ENCODE peak calls at places on chromosomes 6 and 20, in five cellular contexts. One of them, this sample, is unnamed.

GRCh38 chr6:132868057-132868456 is 53.7 kb downstream of the RPS12 start:
- DNase-seq in H7: no peak
- DNase-seq in prostate gland: no peak
- DNase-seq in IMR-90: no peak
- DNase-seq in GM23338: no peak
- DNase-seq in this sample: no peak

GRCh38 chr20:41373851-41374567 is 7.4 kb upstream of the EMILIN3 start:
- DNase-seq in prostate gland: no peak
- DNase-seq in IMR-90: no peak
- DNase-seq in H7: no peak
- DNase-seq in GM23338: no peak
- DNase-seq in this sample: no peak

GRCh38 chr6:7727150-7727950 is 1.5 kb downstream of the BMP6 start:
- DNase-seq in GM23338: peak
- DNase-seq in prostate gland: no peak
- DNase-seq in IMR-90: no peak
- DNase-seq in H7: peak
- DNase-seq in this sample: no peak

GRCh38 chr20:3222635-3223600 is 13.6 kb downstream of the ITPA start:
- DNase-seq in GM23338: peak
- DNase-seq in IMR-90: no peak
- DNase-seq in H7: peak
- DNase-seq in prostate gland: peak
- DNase-seq in this sample: no peak

GRCh38 chr6:39664173-39664572 is 61.0 kb downstream of the KIF6 start:
- DNase-seq in GM23338: no peak
- DNase-seq in prostate gland: no peak
- DNase-seq in IMR-90: no peak
- DNase-seq in H7: no peak
- DNase-seq in this sample: no peak

GRCh38 chr20:45405566-45406259 is 2.4 kb upstream of the DBNDD2 start:
- DNase-seq in IMR-90: no peak
- DNase-seq in H7: peak
- DNase-seq in GM23338: peak
- DNase-seq in prostate gland: no peak
- DNase-seq in this sample: peak

GRCh38 chr6:142940487-142940886 is 4.5 kb downstream of the HIVEP2 start:
- DNase-seq in prostate gland: no peak
- DNase-seq in IMR-90: peak
- DNase-seq in GM23338: no peak
- DNase-seq in H7: no peak
- DNase-seq in this sample: no peak

GRCh38 chr20:62929051-62929538 is 2.8 kb upstream of the DIDO1 start:
- DNase-seq in IMR-90: peak
- DNase-seq in prostate gland: peak
- DNase-seq in GM23338: peak
- DNase-seq in H7: peak
- DNase-seq in this sample: peak

GRCh38 chr20:63025534-63026331 is 19.0 kb upstream of the BHLHE23 start:
- DNase-seq in GM23338: peak
- DNase-seq in IMR-90: peak
- DNase-seq in H7: peak
- DNase-seq in prostate gland: no peak
- DNase-seq in this sample: no peak

GRCh38 chr6:135922746-135923145 is 71.2 kb downstream of the PDE7B start:
- DNase-seq in prostate gland: no peak
- DNase-seq in H7: no peak
- DNase-seq in IMR-90: peak
- DNase-seq in GM23338: no peak
- DNase-seq in this sample: no peak
- H3K4me3 ChIP-seq in prostate gland: no peak
- H3K4me3 ChIP-seq in H7: no peak
- H3K4me3 ChIP-seq in IMR-90: no peak
- H3K4me3 ChIP-seq in GM23338: no peak
- H3K4me3 ChIP-seq in this sample: no peak

GRCh38 chr6:27209167-27209566 is 38.3 kb upstream of the PRSS16 start:
- DNase-seq in H7: no peak
- DNase-seq in IMR-90: no peak
- DNase-seq in prostate gland: no peak
- DNase-seq in GM23338: no peak
- DNase-seq in this sample: no peak

GRCh38 chr6:27209659-27210269 is 37.7 kb upstream of the PRSS16 start:
- DNase-seq in IMR-90: peak
- DNase-seq in H7: no peak
- DNase-seq in prostate gland: no peak
- DNase-seq in GM23338: peak
- DNase-seq in this sample: no peak

GRCh38 chr6:27214126-27214601 is 33.3 kb upstream of the PRSS16 start:
- DNase-seq in prostate gland: no peak
- DNase-seq in GM23338: peak
- DNase-seq in H7: no peak
- DNase-seq in IMR-90: no peak
- DNase-seq in this sample: peak

GRCh38 chr6:27216874-27217273 is 30.6 kb upstream of the PRSS16 start:
- DNase-seq in prostate gland: no peak
- DNase-seq in IMR-90: no peak
- DNase-seq in H7: no peak
- DNase-seq in GM23338: no peak
- DNase-seq in this sample: no peak

DNA sequence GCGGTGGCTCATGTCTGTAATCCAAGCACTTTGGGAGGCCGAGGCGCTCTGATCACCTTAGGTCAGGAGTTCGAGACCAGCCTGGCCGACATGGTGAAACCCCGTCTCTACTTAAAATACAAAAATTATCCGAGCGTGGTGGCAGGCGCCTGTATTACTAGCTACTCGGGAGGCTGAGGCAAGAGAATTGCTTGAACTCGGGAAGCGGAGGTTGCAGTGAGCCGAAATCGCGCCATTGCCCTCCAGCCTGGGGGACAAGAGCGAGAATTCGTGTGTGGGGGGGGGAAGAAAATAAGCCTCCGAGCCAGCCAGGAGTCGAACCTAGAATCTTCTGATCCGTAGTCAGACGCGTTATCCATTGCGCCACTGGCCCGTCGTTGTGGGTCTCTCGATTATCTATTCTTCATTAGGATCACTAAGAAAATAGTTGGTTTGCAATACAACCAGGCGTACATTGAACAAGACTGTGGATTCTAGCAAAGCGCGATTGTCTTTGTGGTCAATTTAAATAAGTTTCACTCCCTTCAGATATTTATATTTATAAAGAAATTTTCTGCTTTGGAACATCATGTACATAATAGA is 33.9 kb upstream of the PRSS16 start:
- DNase-seq in GM23338: peak
- DNase-seq in H7: peak
- DNase-seq in IMR-90: peak
- DNase-seq in prostate gland: no peak
- DNase-seq in this sample: peak
- H3K4me3 ChIP-seq in GM23338: peak
- H3K4me3 ChIP-seq in H7: peak
- H3K4me3 ChIP-seq in IMR-90: no peak
- H3K4me3 ChIP-seq in prostate gland: no peak
- H3K4me3 ChIP-seq in this sample: peak

DNA sequence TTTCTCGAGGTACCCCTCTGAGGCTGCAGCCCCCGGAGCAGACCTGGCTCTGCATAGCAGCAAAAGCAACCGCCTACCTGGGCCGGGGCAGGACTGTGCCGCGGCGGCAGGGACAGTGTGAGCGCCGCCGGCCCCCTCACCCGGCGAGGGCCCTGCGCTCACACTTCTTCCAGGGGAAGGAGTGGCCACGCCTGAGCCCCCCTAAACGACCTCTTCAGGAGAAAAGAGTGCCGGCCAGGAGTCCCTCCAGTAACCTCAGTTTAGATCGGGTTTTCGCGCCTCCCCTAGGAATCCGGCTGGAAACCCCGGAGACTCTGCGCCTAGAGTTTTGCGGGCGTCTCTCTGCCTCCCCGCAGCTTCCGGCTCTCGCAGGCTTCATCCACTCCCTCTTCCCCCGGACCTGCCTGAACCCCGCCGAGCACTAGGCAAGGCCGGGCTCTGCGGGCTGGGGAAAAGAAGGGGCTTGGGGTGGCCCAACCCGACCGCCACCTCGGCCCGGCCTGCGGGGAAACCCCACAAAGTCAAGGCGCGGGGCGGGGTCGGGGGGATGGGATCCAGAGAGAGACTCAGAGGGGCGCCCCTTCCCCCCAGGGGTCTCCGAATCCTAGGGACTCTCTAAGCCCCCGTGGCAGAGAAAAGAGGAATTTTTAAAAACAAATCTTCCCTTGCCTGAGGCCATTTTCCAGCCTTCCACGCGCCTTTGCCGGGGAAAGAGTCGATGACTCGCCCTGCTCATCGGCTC is 558 bp downstream of the LINC00237 start:
- DNase-seq in prostate gland: no peak
- DNase-seq in H7: peak
- DNase-seq in IMR-90: no peak
- DNase-seq in GM23338: peak
- DNase-seq in this sample: no peak
- H3K4me3 ChIP-seq in prostate gland: no peak
- H3K4me3 ChIP-seq in H7: peak
- H3K4me3 ChIP-seq in IMR-90: no peak
- H3K4me3 ChIP-seq in GM23338: peak
- H3K4me3 ChIP-seq in this sample: no peak

GRCh38 chr20:38432292-38432691 is 2.8 kb downstream of the SNHG17 start:
- DNase-seq in IMR-90: no peak
- DNase-seq in prostate gland: no peak
- DNase-seq in H7: no peak
- DNase-seq in GM23338: no peak
- DNase-seq in this sample: no peak

GRCh38 chr20:38435555-38435939 is 419 bp upstream of the SNHG17 start:
- DNase-seq in GM23338: no peak
- DNase-seq in H7: no peak
- DNase-seq in IMR-90: peak
- DNase-seq in prostate gland: no peak
- DNase-seq in this sample: no peak

GRCh38 chr20:38434310-38434741 is 802 bp downstream of the SNHG17 start:
- DNase-seq in IMR-90: peak
- DNase-seq in H7: peak
- DNase-seq in prostate gland: no peak
- DNase-seq in GM23338: peak
- DNase-seq in this sample: peak

GRCh38 chr20:38434770-38435554 is at the start of gene SNHG17:
- DNase-seq in prostate gland: peak
- DNase-seq in H7: peak
- DNase-seq in GM23338: peak
- DNase-seq in IMR-90: peak
- DNase-seq in this sample: peak

DNA sequence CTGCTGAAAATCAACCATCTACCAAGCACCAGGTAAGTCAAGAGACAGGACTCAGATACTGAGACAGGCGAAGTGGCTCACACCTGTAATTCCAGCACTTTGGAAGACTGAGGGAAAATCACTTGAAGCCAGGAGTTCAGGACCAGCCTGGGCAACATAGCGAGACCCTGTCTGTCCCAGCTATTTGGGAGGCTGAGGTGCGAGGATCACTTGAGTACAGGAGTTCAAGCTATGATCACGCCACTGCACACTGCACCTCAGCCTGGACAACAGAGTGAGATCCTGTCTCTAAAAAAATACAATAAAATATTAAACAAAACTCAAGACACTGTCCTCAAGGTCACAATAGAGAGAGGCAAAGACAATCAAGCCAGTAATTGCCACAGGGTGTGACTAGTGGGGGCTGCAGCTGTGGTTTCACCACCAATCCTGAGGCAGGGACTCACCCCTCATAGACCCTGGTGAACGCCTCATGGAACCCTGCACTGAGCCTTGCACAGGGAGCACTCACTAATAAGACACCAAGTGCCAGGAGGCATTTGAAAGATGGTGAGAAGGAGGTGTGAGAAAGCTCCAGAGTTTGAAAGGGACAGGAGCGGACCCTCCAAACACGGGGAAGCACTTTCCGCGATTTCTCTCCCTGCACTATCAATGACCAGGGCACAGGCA is 1.7 kb downstream of the SNHG17 start:
- DNase-seq in IMR-90: no peak
- DNase-seq in H7: no peak
- DNase-seq in GM23338: no peak
- DNase-seq in prostate gland: no peak
- DNase-seq in this sample: no peak
- H3K4me3 ChIP-seq in IMR-90: peak
- H3K4me3 ChIP-seq in H7: peak
- H3K4me3 ChIP-seq in GM23338: peak
- H3K4me3 ChIP-seq in prostate gland: no peak
- H3K4me3 ChIP-seq in this sample: peak

GRCh38 chr6:3904518-3904917 is 55.3 kb downstream of the FAM50B start:
- DNase-seq in prostate gland: no peak
- DNase-seq in GM23338: no peak
- DNase-seq in IMR-90: no peak
- DNase-seq in H7: no peak
- DNase-seq in this sample: no peak

GRCh38 chr6:3899970-3900439 is 50.8 kb downstream of the FAM50B start:
- DNase-seq in H7: no peak
- DNase-seq in prostate gland: no peak
- DNase-seq in IMR-90: no peak
- DNase-seq in GM23338: no peak
- DNase-seq in this sample: peak

GRCh38 chr6:3905853-3906190 is 56.6 kb downstream of the FAM50B start:
- DNase-seq in prostate gland: no peak
- DNase-seq in IMR-90: no peak
- DNase-seq in H7: peak
- DNase-seq in GM23338: peak
- DNase-seq in this sample: no peak

GRCh38 chr6:3900744-3901351 is 51.7 kb downstream of the FAM50B start:
- DNase-seq in IMR-90: peak
- DNase-seq in prostate gland: no peak
- DNase-seq in GM23338: no peak
- DNase-seq in H7: no peak
- DNase-seq in this sample: no peak

DNA sequence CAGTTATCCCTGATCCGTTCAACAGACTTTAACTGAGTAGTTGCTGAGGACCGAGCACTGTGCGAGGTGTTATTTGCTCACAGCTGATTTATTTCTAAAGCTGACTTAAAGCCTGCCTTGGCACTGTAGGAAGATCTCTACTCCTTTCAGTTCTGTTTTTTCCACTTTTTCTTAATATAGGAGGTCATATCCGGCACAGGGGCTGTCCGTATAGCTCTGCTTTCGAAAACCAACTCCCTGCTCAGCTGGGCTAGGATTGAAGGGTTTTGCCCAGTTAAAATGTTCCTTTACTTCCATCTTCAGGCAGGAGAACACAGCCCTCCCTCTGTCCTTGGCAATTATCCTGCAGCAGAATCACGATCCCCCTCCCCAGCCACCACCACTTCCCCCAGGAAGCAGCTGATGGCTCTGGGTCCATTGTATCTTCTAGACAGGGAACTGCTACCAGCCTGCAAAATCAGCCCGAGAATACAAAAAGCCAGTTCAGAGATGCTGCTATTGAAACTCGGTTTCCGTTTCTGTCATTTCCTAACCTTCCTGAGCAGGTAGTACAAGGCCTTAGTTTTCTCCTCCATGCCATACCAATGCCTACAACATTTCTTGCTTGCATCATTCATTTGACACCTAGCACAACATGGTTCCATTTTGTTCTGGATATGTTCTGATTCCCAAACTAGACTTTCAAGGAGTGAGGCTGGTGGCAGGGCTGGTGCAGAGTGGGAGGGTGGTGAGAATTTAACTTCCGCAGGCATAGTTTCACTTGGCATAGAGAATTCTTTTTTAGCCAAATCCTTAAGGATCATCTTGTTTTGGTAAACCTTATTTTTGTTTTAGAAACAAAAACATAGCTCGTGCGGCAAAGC is 53.8 kb downstream of the FAM50B start:
- DNase-seq in GM23338: no peak
- DNase-seq in H7: no peak
- DNase-seq in IMR-90: no peak
- DNase-seq in prostate gland: no peak
- DNase-seq in this sample: no peak
- H3K4me3 ChIP-seq in GM23338: no peak
- H3K4me3 ChIP-seq in H7: no peak
- H3K4me3 ChIP-seq in IMR-90: no peak
- H3K4me3 ChIP-seq in prostate gland: no peak
- H3K4me3 ChIP-seq in this sample: no peak

This sample was measured in PC-9.